ENCODE peak calls at places on chromosomes 16 and 17, in seven cellular contexts. One of them, this sample, is unnamed.

GRCh38 chr16:75402821-75403475 is 30.4 kb downstream of the CFDP1 start:
- DNase-seq in GM23338: peak
- DNase-seq in GM23248: peak
- DNase-seq in MM.1S: no peak
- DNase-seq in PC-3: peak
- DNase-seq in neural progenitor cell: peak
- DNase-seq in SK-N-SH: peak
- DNase-seq in this sample: peak

GRCh38 chr16:24988593-24989338 is 26.4 kb downstream of the ARHGAP17 start:
- DNase-seq in MM.1S: peak
- DNase-seq in neural progenitor cell: no peak
- DNase-seq in PC-3: peak
- DNase-seq in GM23248: peak
- DNase-seq in SK-N-SH: peak
- DNase-seq in GM23338: no peak
- DNase-seq in this sample: peak

GRCh38 chr16:86761117-86761971 is 183.0 kb downstream of the FOXL1 start:
- DNase-seq in MM.1S: peak
- DNase-seq in GM23248: peak
- DNase-seq in SK-N-SH: peak
- DNase-seq in neural progenitor cell: peak
- DNase-seq in GM23338: peak
- DNase-seq in PC-3: peak
- DNase-seq in this sample: peak

GRCh38 chr17:28372203-28372944 is 880 bp downstream of the SARM1 start:
- DNase-seq in SK-N-SH: peak
- DNase-seq in neural progenitor cell: peak
- DNase-seq in PC-3: no peak
- DNase-seq in GM23248: peak
- DNase-seq in MM.1S: no peak
- DNase-seq in GM23338: peak
- DNase-seq in this sample: peak

GRCh38 chr16:67613808-67614207 is 31.1 kb upstream of the CARMIL2 start:
- DNase-seq in GM23248: no peak
- DNase-seq in PC-3: peak
- DNase-seq in SK-N-SH: no peak
- DNase-seq in MM.1S: no peak
- DNase-seq in neural progenitor cell: peak
- DNase-seq in GM23338: peak
- DNase-seq in this sample: peak

GRCh38 chr17:10754861-10755591 is 25.2 kb upstream of the TMEM220 start:
- DNase-seq in MM.1S: no peak
- DNase-seq in GM23248: no peak
- DNase-seq in neural progenitor cell: peak
- DNase-seq in SK-N-SH: no peak
- DNase-seq in GM23338: peak
- DNase-seq in PC-3: no peak
- DNase-seq in this sample: no peak

GRCh38 chr17:17391575-17392370 is 85.0 kb upstream of the MED9 start:
- DNase-seq in SK-N-SH: no peak
- DNase-seq in PC-3: peak
- DNase-seq in MM.1S: peak
- DNase-seq in GM23338: peak
- DNase-seq in GM23248: peak
- DNase-seq in neural progenitor cell: no peak
- DNase-seq in this sample: peak

GRCh38 chr16:56424791-56425438 is 430 bp downstream of the AMFR start:
- DNase-seq in GM23338: peak
- DNase-seq in MM.1S: peak
- DNase-seq in SK-N-SH: peak
- DNase-seq in GM23248: peak
- DNase-seq in neural progenitor cell: no peak
- DNase-seq in PC-3: no peak
- DNase-seq in this sample: no peak

GRCh38 chr16:64440421-64440831 is 681.4 kb downstream of the CDH11 start:
- DNase-seq in neural progenitor cell: no peak
- DNase-seq in SK-N-SH: no peak
- DNase-seq in PC-3: peak
- DNase-seq in GM23338: no peak
- DNase-seq in GM23248: peak
- DNase-seq in MM.1S: no peak
- DNase-seq in this sample: no peak

GRCh38 chr17:58059141-58059540 is 24.1 kb upstream of the DYNLL2 start:
- DNase-seq in MM.1S: no peak
- DNase-seq in GM23338: peak
- DNase-seq in neural progenitor cell: no peak
- DNase-seq in PC-3: peak
- DNase-seq in SK-N-SH: no peak
- DNase-seq in GM23248: no peak
- DNase-seq in this sample: no peak

GRCh38 chr16:67444259-67445125 is 13.6 kb downstream of the HSD11B2 start:
- DNase-seq in GM23248: peak
- DNase-seq in neural progenitor cell: no peak
- DNase-seq in PC-3: no peak
- DNase-seq in GM23338: peak
- DNase-seq in SK-N-SH: no peak
- DNase-seq in MM.1S: no peak
- DNase-seq in this sample: no peak

GRCh38 chr17:42304187-42305030 is 16.1 kb downstream of the STAT5A start:
- DNase-seq in SK-N-SH: no peak
- DNase-seq in neural progenitor cell: no peak
- DNase-seq in PC-3: no peak
- DNase-seq in GM23248: no peak
- DNase-seq in MM.1S: no peak
- DNase-seq in GM23338: no peak
- DNase-seq in this sample: no peak

GRCh38 chr17:32258383-32259121 is 7.1 kb upstream of the RHBDL3 start:
- DNase-seq in GM23338: peak
- DNase-seq in neural progenitor cell: peak
- DNase-seq in SK-N-SH: no peak
- DNase-seq in PC-3: no peak
- DNase-seq in MM.1S: no peak
- DNase-seq in GM23248: no peak
- DNase-seq in this sample: no peak

GRCh38 chr16:84434800-84435199 is 66.5 kb downstream of the ATP2C2 start:
- DNase-seq in neural progenitor cell: no peak
- DNase-seq in GM23248: no peak
- DNase-seq in PC-3: no peak
- DNase-seq in MM.1S: no peak
- DNase-seq in SK-N-SH: no peak
- DNase-seq in GM23338: no peak
- DNase-seq in this sample: no peak

GRCh38 chr16:53456625-53457024 is 22.4 kb downstream of the RBL2 start:
- DNase-seq in MM.1S: peak
- DNase-seq in GM23248: no peak
- DNase-seq in GM23338: peak
- DNase-seq in neural progenitor cell: no peak
- DNase-seq in SK-N-SH: no peak
- DNase-seq in PC-3: no peak
- DNase-seq in this sample: peak

GRCh38 chr17:44258811-44259351 is 9.1 kb downstream of the SLC4A1 start:
- DNase-seq in GM23248: no peak
- DNase-seq in SK-N-SH: no peak
- DNase-seq in GM23338: no peak
- DNase-seq in PC-3: no peak
- DNase-seq in neural progenitor cell: no peak
- DNase-seq in MM.1S: no peak
- DNase-seq in this sample: no peak

GRCh38 chr16:154223-155030 is 2.0 kb downstream of the HBZ start:
- DNase-seq in GM23338: peak
- DNase-seq in PC-3: no peak
- DNase-seq in SK-N-SH: peak
- DNase-seq in MM.1S: no peak
- DNase-seq in neural progenitor cell: peak
- DNase-seq in GM23248: peak
- DNase-seq in this sample: peak

GRCh38 chr16:29877266-29877961 is 14.4 kb upstream of the CDIPT start:
- DNase-seq in GM23248: peak
- DNase-seq in PC-3: no peak
- DNase-seq in neural progenitor cell: peak
- DNase-seq in SK-N-SH: peak
- DNase-seq in GM23338: peak
- DNase-seq in MM.1S: peak
- DNase-seq in this sample: peak

GRCh38 chr17:63845509-63845908 is 3.0 kb upstream of the SMARCD2 start:
- DNase-seq in GM23338: no peak
- DNase-seq in PC-3: no peak
- DNase-seq in MM.1S: no peak
- DNase-seq in GM23248: no peak
- DNase-seq in SK-N-SH: no peak
- DNase-seq in neural progenitor cell: no peak
- DNase-seq in this sample: no peak

GRCh38 chr16:4317471-4318170 is 1.8 kb downstream of the GLIS2 start:
- DNase-seq in GM23248: peak
- DNase-seq in SK-N-SH: no peak
- DNase-seq in PC-3: peak
- DNase-seq in neural progenitor cell: peak
- DNase-seq in MM.1S: no peak
- DNase-seq in GM23338: peak
- DNase-seq in this sample: no peak

GRCh38 chr16:75323198-75323597 is 71.8 kb upstream of the BCAR1 start:
- DNase-seq in GM23338: no peak
- DNase-seq in SK-N-SH: no peak
- DNase-seq in GM23248: peak
- DNase-seq in MM.1S: no peak
- DNase-seq in neural progenitor cell: no peak
- DNase-seq in PC-3: peak
- DNase-seq in this sample: no peak

GRCh38 chr16:70402916-70403659 is 35.8 kb downstream of the ST3GAL2 start:
- DNase-seq in GM23338: no peak
- DNase-seq in neural progenitor cell: no peak
- DNase-seq in MM.1S: no peak
- DNase-seq in GM23248: peak
- DNase-seq in PC-3: no peak
- DNase-seq in SK-N-SH: no peak
- DNase-seq in this sample: no peak

GRCh38 chr17:19470529-19471261 is 59.7 kb downstream of the RNF112 start:
- DNase-seq in PC-3: no peak
- DNase-seq in SK-N-SH: no peak
- DNase-seq in neural progenitor cell: peak
- DNase-seq in MM.1S: no peak
- DNase-seq in GM23338: peak
- DNase-seq in GM23248: peak
- DNase-seq in this sample: no peak

DNA sequence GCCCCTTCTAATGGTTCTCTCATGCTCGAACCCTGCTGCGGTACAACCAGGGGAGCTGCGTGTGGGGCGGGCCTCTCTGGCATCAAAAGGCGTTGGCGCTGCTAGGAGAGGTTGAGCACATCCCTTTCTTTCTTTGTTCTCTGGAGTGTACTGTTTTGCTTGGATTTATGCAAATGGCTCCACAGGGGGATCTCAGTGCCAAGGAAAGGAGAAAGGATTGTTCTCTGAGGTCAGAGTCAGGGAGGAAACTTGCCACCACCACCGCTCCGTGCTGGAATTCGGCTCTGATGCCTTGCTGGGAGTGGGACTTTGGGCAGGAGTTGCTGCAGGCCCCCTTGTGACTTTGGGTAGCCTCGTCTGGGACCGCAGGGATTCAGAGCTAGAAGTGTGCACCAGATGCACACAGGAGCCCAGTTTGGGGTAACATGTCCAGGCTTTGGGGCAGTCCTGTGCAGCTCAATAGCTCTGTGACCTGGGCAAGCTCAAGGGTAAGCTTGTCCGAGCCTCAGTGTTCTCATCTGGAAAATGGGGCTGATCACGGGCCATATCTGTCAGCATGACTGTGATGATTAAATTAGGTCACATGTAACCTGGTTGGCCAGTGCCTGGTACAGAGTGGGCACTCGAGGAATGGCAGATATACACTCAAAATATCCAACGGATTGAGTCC is 353.0 kb upstream of the EEF2KMT start:
- DNase-seq in GM23248: no peak
- DNase-seq in GM23338: peak
- DNase-seq in MM.1S: no peak
- DNase-seq in neural progenitor cell: peak
- DNase-seq in SK-N-SH: no peak
- DNase-seq in PC-3: no peak
- DNase-seq in this sample: no peak
- TF ChIP-seq EZH2phosphoT487 in GM23248: no peak
- TF ChIP-seq EZH2phosphoT487 in GM23338: no peak
- TF ChIP-seq EZH2phosphoT487 in MM.1S: no peak
- TF ChIP-seq EZH2phosphoT487 in neural progenitor cell: no peak
- TF ChIP-seq EZH2phosphoT487 in SK-N-SH: no peak
- TF ChIP-seq EZH2phosphoT487 in PC-3: no peak
- TF ChIP-seq EZH2phosphoT487 in this sample: no peak

GRCh38 chr16:88119881-88120280 is 168.6 kb downstream of the BANP start:
- DNase-seq in SK-N-SH: no peak
- DNase-seq in MM.1S: no peak
- DNase-seq in neural progenitor cell: no peak
- DNase-seq in GM23248: no peak
- DNase-seq in PC-3: no peak
- DNase-seq in GM23338: no peak
- DNase-seq in this sample: no peak
- TF ChIP-seq EZH2phosphoT487 in SK-N-SH: no peak
- TF ChIP-seq EZH2phosphoT487 in MM.1S: no peak
- TF ChIP-seq EZH2phosphoT487 in neural progenitor cell: no peak
- TF ChIP-seq EZH2phosphoT487 in GM23248: no peak
- TF ChIP-seq EZH2phosphoT487 in PC-3: no peak
- TF ChIP-seq EZH2phosphoT487 in GM23338: no peak
- TF ChIP-seq EZH2phosphoT487 in this sample: no peak

GRCh38 chr16:49725651-49726050 is 130.3 kb downstream of the ZNF423 start:
- DNase-seq in GM23248: no peak
- DNase-seq in GM23338: no peak
- DNase-seq in PC-3: no peak
- DNase-seq in MM.1S: no peak
- DNase-seq in SK-N-SH: no peak
- DNase-seq in neural progenitor cell: no peak
- DNase-seq in this sample: no peak
- TF ChIP-seq EZH2phosphoT487 in GM23248: no peak
- TF ChIP-seq EZH2phosphoT487 in GM23338: no peak
- TF ChIP-seq EZH2phosphoT487 in PC-3: no peak
- TF ChIP-seq EZH2phosphoT487 in MM.1S: no peak
- TF ChIP-seq EZH2phosphoT487 in SK-N-SH: no peak
- TF ChIP-seq EZH2phosphoT487 in neural progenitor cell: no peak
- TF ChIP-seq EZH2phosphoT487 in this sample: no peak

GRCh38 chr17:73720187-73720834 is 76.1 kb upstream of the SDK2 start:
- DNase-seq in GM23248: no peak
- DNase-seq in PC-3: no peak
- DNase-seq in SK-N-SH: no peak
- DNase-seq in GM23338: no peak
- DNase-seq in MM.1S: no peak
- DNase-seq in neural progenitor cell: no peak
- DNase-seq in this sample: peak
- TF ChIP-seq EZH2phosphoT487 in GM23248: no peak
- TF ChIP-seq EZH2phosphoT487 in PC-3: no peak
- TF ChIP-seq EZH2phosphoT487 in SK-N-SH: no peak
- TF ChIP-seq EZH2phosphoT487 in GM23338: no peak
- TF ChIP-seq EZH2phosphoT487 in MM.1S: no peak
- TF ChIP-seq EZH2phosphoT487 in neural progenitor cell: no peak
- TF ChIP-seq EZH2phosphoT487 in this sample: no peak